ENCODE peak calls at places on chromosomes 2 and 18, in seven cellular contexts. X is colonic mucosa, P is ovary, T is SJSA1, I is RWPE1, W is pancreas, F is heart left ventricle. G is an unnamed sample.

GRCh38 chr2:202610367-202610766 is 24.4 kb upstream of the FAM117B start:
- DNase-seq in X (no peak), P (no peak), T (no peak), I (no peak), W (no peak), F (no peak), G (no peak)

GRCh38 chr18:50424877-50425690 is 50.2 kb downstream of the SKA1 start:
- DNase-seq in X (no peak), P (no peak), T (no peak), I (no peak), W (peak), F (peak), G (no peak)

GRCh38 chr2:112915300-112916144 is 4.6 kb downstream of the IL37 start:
- DNase-seq in X (no peak), P (no peak), T (no peak), I (no peak), W (no peak), F (no peak), G (no peak)

GRCh38 chr18:3088444-3088843 is 75.5 kb upstream of the LPIN2 start:
- DNase-seq in X (no peak), P (no peak), T (no peak), I (peak), W (no peak), F (no peak), G (no peak)

GRCh38 chr18:50973367-50974126 is 5.7 kb downstream of the ELAC1 start:
- DNase-seq in X (no peak), P (no peak), T (no peak), I (peak), W (no peak), F (no peak), G (no peak)

GRCh38 chr2:154226931-154227330 is 355.2 kb downstream of the GALNT13 start:
- DNase-seq in X (no peak), P (no peak), T (no peak), I (no peak), W (no peak), F (no peak), G (no peak)

GRCh38 chr2:117801826-117802225 is 12.7 kb upstream of the DDX18 start:
- DNase-seq in X (no peak), P (no peak), T (no peak), I (peak), W (no peak), F (no peak), G (no peak)

GRCh38 chr2:195666113-195666712 is 9.2 kb downstream of the SLC39A10 start:
- DNase-seq in X (no peak), P (no peak), T (no peak), I (no peak), W (no peak), F (no peak), G (no peak)

GRCh38 chr2:8314063-8314462 is 367.8 kb upstream of the ID2 start:
- DNase-seq in X (no peak), P (no peak), T (no peak), I (no peak), W (no peak), F (no peak), G (no peak)

GRCh38 chr2:204234879-204235278 is 298.3 kb downstream of the ICOS start:
- DNase-seq in X (no peak), P (no peak), T (no peak), I (no peak), W (no peak), F (no peak), G (no peak)

GRCh38 chr18:12287684-12288405 is 20.2 kb upstream of the TUBB6 start:
- DNase-seq in X (peak), P (peak), T (peak), I (peak), W (no peak), F (peak), G (no peak)

GRCh38 chr2:67854798-67855197 is 208.0 kb downstream of the C1D start:
- DNase-seq in X (no peak), P (no peak), T (no peak), I (no peak), W (no peak), F (no peak), G (no peak)

GRCh38 chr2:224369028-224369632 is 32.8 kb downstream of the FAM124B start:
- DNase-seq in X (no peak), P (no peak), T (peak), I (peak), W (no peak), F (no peak), G (no peak)

GRCh38 chr2:240956935-240957655 is 41.3 kb upstream of the SNED1 start:
- DNase-seq in X (no peak), P (peak), T (no peak), I (no peak), W (peak), F (no peak), G (no peak)

GRCh38 chr2:173588931-173589369 is 234.3 kb downstream of the CDCA7 start:
- DNase-seq in X (no peak), P (no peak), T (no peak), I (peak), W (no peak), F (no peak), G (no peak)

GRCh38 chr2:234240917-234241316 is 190.4 kb downstream of the SPP2 start:
- DNase-seq in X (no peak), P (no peak), T (peak), I (peak), W (no peak), F (no peak), G (no peak)

GRCh38 chr18:25298853-25299274 is 53.1 kb downstream of the ZNF521 start:
- DNase-seq in X (no peak), P (no peak), T (peak), I (peak), W (no peak), F (peak), G (no peak)

GRCh38 chr18:58225101-58225500 is 181.1 kb downstream of the NEDD4L start:
- DNase-seq in X (no peak), P (no peak), T (no peak), I (no peak), W (no peak), F (no peak), G (no peak)

GRCh38 chr18:9858642-9859041 is 27.1 kb upstream of the TXNDC2 start:
- DNase-seq in X (no peak), P (no peak), T (no peak), I (no peak), W (no peak), F (no peak), G (no peak)

GRCh38 chr18:9852266-9853081 is 33.3 kb upstream of the TXNDC2 start:
- DNase-seq in X (no peak), P (no peak), T (no peak), I (no peak), W (no peak), F (no peak), G (no peak)

GRCh38 chr18:9856097-9856496 is 29.7 kb upstream of the TXNDC2 start:
- DNase-seq in X (no peak), P (no peak), T (no peak), I (no peak), W (no peak), F (no peak), G (no peak)

GRCh38 chr18:9854801-9855676 is 30.7 kb upstream of the TXNDC2 start:
- DNase-seq in X (no peak), P (peak), T (no peak), I (no peak), W (no peak), F (no peak), G (no peak)

DNA sequence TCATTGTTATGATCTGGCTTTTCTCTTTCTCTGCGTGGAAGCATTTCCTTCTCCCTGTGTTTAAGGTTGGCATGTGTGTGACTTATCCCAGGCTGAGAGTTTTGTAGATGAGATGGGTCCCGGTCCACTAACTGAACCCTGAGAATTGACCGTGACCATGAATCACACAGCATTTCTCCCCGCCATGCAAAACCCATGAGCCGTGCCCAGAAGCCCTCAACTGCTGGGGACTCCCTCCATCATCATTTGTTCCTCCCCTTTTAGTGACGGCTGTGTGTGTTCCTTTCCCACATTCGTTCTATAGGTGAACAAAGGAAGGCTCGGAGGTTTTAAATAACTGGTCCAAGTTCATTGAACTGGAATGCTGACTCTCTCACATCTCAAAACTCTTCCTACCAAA is 30.1 kb upstream of the TXNDC2 start:
- DNase-seq in X (no peak), P (no peak), T (no peak), I (no peak), W (no peak), F (no peak), G (no peak)
- H3K27ac ChIP-seq in X (peak), P (peak), T (no peak), I (no peak), W (peak), F (no peak), G (peak)

GRCh38 chr2:47078541-47079482 is 76.3 kb downstream of the STPG4 start:
- DNase-seq in X (peak), P (peak), T (no peak), I (no peak), W (no peak), F (no peak), G (no peak)
- H3K27ac ChIP-seq in X (peak), P (no peak), T (peak), I (peak), W (no peak), F (no peak), G (peak)

GRCh38 chr2:159557437-159558034 is 58.8 kb downstream of the BAZ2B start:
- DNase-seq in X (no peak), P (no peak), T (no peak), I (peak), W (no peak), F (no peak), G (no peak)
- H3K27ac ChIP-seq in X (no peak), P (no peak), T (no peak), I (no peak), W (no peak), F (no peak), G (no peak)

GRCh38 chr2:55078956-55079355 is 28.7 kb upstream of the RTN4 start:
- DNase-seq in X (no peak), P (no peak), T (no peak), I (no peak), W (no peak), F (no peak), G (no peak)

DNA sequence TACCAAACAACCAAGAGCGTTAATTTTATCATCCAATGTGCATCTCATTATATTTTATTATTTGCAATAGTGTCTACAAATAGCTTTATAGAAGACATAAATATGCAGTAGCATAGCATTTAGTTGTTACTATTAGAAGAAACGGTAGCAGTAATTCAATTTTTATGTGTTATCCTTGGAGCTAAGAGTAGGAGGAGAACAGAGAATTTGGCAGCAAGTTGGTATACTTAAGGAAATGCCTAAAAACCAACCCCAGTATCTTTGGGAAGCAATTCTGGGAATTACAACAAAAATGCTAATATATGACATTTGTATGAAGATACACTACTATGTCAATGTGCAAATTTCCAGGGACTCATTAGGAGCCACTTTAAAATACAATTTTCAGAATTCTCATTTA is 23.0 kb upstream of the RTN4 start:
- DNase-seq in X (no peak), P (no peak), T (no peak), I (no peak), W (no peak), F (no peak), G (no peak)
- H3K27ac ChIP-seq in X (no peak), P (no peak), T (no peak), I (no peak), W (no peak), F (no peak), G (no peak)

DNA sequence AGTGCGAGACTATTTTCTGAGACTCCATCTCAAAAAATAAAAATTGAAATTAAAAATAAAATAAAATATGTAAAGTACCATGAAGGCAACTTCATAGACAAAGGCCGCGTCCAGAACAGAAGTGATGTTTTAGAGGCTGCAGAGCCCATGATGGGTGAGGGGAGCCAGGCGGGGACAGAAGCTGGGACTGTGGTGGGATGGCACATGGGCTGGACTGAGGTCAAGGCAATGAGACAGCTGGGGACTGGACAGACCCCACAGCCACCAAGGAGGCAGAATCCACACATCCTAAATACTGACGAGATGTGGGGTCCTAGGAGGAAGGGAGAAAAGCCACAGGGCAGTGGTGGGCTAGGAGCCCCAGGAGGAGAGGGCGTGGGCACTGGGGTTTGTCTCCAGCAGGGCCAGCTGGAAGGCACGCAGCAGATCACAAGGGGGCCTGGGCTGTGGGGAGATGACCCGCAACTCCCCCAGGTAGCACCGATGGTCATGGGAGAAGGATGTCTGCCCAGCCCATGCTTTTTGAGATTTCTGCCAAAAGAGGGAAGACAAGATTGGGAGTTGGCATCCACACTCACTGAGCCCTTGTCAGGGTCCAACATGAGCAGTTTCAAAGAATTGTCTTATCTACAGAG is 74.3 kb downstream of the KCNF1 start:
- DNase-seq in X (no peak), P (no peak), T (no peak), I (no peak), W (no peak), F (no peak), G (no peak)
- H3K27ac ChIP-seq in X (no peak), P (no peak), T (no peak), I (no peak), W (no peak), F (no peak), G (no peak)

GRCh38 chr2:229591611-229592010 is 122.7 kb downstream of the DNER start:
- DNase-seq in X (no peak), P (no peak), T (no peak), I (no peak), W (no peak), F (no peak), G (peak)
- H3K27ac ChIP-seq in X (no peak), P (no peak), T (no peak), I (no peak), W (no peak), F (no peak), G (peak)

DNA sequence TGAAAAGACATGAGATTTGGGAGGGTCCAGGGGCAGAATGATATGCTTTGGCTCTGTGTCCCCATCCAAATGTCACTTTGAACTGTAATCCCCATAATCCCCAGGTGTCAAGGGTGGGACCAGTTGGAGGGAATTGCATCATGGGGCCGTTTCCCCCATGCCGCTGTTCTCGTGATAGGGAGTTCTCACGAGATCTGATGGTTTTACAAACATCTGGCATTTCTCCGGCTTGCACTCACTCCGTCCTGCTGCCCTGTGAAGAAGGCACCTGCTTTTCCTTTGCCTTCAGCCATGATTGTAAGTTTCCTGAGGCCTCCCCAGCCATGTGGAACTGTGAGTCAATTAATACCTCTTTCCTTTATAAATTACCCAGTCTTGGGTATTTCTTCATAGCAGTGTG is 51.4 kb downstream of the LPIN1 start:
- DNase-seq in X (no peak), P (no peak), T (no peak), I (no peak), W (no peak), F (no peak), G (no peak)
- H3K27ac ChIP-seq in X (no peak), P (no peak), T (no peak), I (no peak), W (no peak), F (no peak), G (no peak)

G was measured in substantia nigra.